ENCODE peak calls at places on chromosomes 7 and 10, in four cellular contexts. W, O, J and G are unnamed samples.

GRCh38 chr7:151426906-151427704 is 12.8 kb downstream of the CRYGN start:
- DNase-seq in W (no peak), O (no peak), J (no peak), G (no peak)

GRCh38 chr10:8042032-8042863 is 12.2 kb upstream of the GATA3 start:
- DNase-seq in J (no peak), W (no peak), O (no peak), G (no peak)

GRCh38 chr7:74365320-74366022 is 76.3 kb downstream of the CLIP2 start:
- DNase-seq in J (peak), W (no peak), O (peak), G (peak)

GRCh38 chr10:77513783-77514331 is 123.8 kb downstream of the KCNMA1 start:
- DNase-seq in J (peak), W (peak), O (peak), G (peak)

GRCh38 chr7:101972627-101973026 is 155.2 kb downstream of the CUX1 start:
- DNase-seq in J (no peak), O (no peak), W (no peak), G (no peak)

GRCh38 chr10:120456143-120456625 is 843 bp upstream of the PLPP4 start:
- DNase-seq in J (no peak), W (no peak), O (no peak), G (no peak)

GRCh38 chr7:77450054-77450453 is 33.9 kb upstream of the GSAP start:
- DNase-seq in J (peak), W (no peak), O (no peak), G (no peak)

GRCh38 chr10:69344591-69345244 is 66.4 kb downstream of the HK1 start:
- DNase-seq in J (no peak), W (no peak), O (no peak), G (no peak)

GRCh38 chr10:14491814-14492213 is 161.1 kb upstream of the FRMD4A start:
- DNase-seq in O (no peak), W (no peak), J (peak), G (no peak)

DNA sequence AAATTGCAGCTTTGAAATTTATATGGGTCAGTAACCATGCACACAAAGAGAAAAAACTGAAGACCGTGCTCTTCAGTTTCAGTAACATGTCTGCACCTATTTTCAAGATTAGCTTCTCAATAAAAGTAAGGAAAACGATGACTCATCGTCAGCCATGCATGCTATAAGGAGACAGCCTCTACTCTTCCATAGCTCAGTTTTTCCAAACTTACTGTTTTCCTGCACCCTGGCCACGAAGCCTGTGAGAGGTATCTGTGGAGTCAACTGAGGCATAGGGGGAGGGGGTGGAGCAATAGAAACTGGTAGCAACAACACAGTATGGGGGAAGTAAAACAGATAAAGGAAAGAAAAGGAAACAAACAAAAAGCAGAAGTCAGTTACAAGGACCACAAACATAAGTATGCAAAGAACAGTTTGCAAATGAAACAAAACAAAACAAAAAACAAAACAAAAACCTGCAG is 58.0 kb downstream of the PDSS1 start:
- DNase-seq in J (peak), W (no peak), O (no peak), G (no peak)
- H3K27ac ChIP-seq in J (peak), W (no peak), O (no peak), G (no peak)

GRCh38 chr7:22109761-22110160 is 164.1 kb upstream of the CDCA7L start:
- DNase-seq in J (peak), O (peak), W (no peak), G (peak)
- H3K27ac ChIP-seq in J (no peak), O (peak), W (no peak), G (peak)

GRCh38 chr10:32065871-32066270 is 9.6 kb upstream of the KIF5B start:
- DNase-seq in W (no peak), O (no peak), J (peak), G (no peak)
- H3K27ac ChIP-seq in W (no peak), O (no peak), J (no peak), G (no peak)

DNA sequence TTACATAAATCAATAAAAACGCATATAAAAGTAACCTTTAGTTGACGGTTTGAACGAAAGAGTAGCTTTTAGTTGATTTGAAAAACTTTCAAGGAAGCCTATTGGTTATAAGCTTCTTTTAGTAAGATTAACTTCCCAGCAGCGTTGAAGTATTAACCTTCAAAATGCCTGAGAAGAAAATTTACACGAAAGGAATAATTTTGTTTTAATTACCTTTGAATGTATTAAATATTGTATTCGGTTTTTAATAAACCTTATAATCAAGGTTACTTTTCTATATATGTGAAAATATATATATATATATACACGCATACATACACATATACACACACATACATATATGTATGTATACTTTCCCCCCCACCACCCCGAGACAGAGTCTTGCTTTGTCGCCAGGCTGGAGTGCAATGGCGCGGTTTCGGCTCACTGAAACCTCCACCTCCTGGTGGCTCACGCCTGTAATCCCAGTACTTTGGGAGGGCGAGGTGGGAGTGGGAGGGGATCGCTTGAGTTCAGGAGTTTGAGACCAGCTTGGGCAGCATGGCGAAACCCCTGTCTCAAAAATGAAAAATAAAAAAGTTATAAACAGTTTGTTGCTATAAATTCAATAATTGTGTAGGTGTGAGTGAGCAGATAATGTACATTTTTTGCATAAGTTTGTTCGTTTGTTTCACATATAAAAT is 57.6 kb upstream of the EZH2 start:
- DNase-seq in O (peak), W (peak), J (peak), G (no peak)
- H3K27ac ChIP-seq in O (peak), W (peak), J (no peak), G (no peak)